ENCODE peak calls at places on chromosomes 1 and 21, in nine cellular contexts. R is neural progenitor cell; V is GM13976; S is mesenteric fat pad; K is left colon; P is T-helper 2 cell; N is naive thymus-derived CD8-positive, alpha-beta T cell; M is ACHN; H is type B pancreatic cell. E is an unnamed sample.

GRCh38 chr1:48099011-48099550 is 101.9 kb upstream of the TRABD2B start:
- DNase-seq in K (no peak), H (no peak), R (no peak), M (no peak), P (no peak), V (no peak), S (no peak), N (no peak), E (no peak)

GRCh38 chr21:43196789-43197188 is 28.0 kb downstream of the CRYAA start:
- DNase-seq in V (no peak), N (no peak), R (peak; percentile 26), P (no peak), S (peak; percentile 35), K (peak; percentile 86), H (peak; percentile 51), M (no peak), E (no peak)

GRCh38 chr21:38057626-38058025 is 141.4 kb upstream of the KCNJ6 start:
- DNase-seq in R (no peak), N (no peak), H (no peak), P (no peak), S (no peak), V (no peak), K (no peak), M (no peak), E (no peak)

GRCh38 chr1:161086457-161086856 is 2.9 kb downstream of the NECTIN4 start:
- DNase-seq in K (no peak), V (no peak), P (no peak), M (no peak), R (no peak), S (no peak), N (no peak), H (no peak), E (no peak)

GRCh38 chr1:97849350-97850339 is 71.2 kb downstream of the DPYD start:
- DNase-seq in R (no peak), N (no peak), P (no peak), H (no peak), M (peak; percentile 66), S (no peak), K (no peak), V (no peak), E (no peak)

GRCh38 chr21:44918581-44919033 is 2.1 kb downstream of the ITGB2 start:
- DNase-seq in R (peak; percentile 62), S (no peak), H (no peak), V (no peak), P (no peak), K (no peak), N (no peak), M (no peak), E (no peak)

GRCh38 chr1:38029725-38030511 is 16.7 kb downstream of the POU3F1 start:
- DNase-seq in R (no peak), V (peak; percentile 80), H (no peak), N (no peak), K (no peak), M (peak; percentile 69), P (no peak), S (no peak), E (no peak)

GRCh38 chr1:220785166-220786056 is 1.3 kb upstream of the MTARC1 start:
- DNase-seq in V (no peak), K (no peak), N (no peak), H (no peak), P (no peak), R (no peak), M (no peak), S (no peak), E (no peak)

GRCh38 chr1:36159614-36160387 is 3.8 kb downstream of the MAP7D1 start:
- DNase-seq in H (no peak), K (no peak), N (no peak), R (no peak), V (no peak), P (no peak), M (no peak), S (no peak), E (no peak)

GRCh38 chr1:207848234-207848633 is 62.7 kb downstream of the CD34 start:
- DNase-seq in M (no peak), K (peak; percentile 91), S (no peak), V (no peak), N (no peak), P (no peak), R (no peak), H (no peak), E (peak; percentile 76)

GRCh38 chr1:19179597-19180271 is 30.3 kb downstream of the UBR4 start:
- DNase-seq in M (peak; percentile 12), H (no peak), S (no peak), R (peak; percentile 20), N (peak; percentile 38), P (no peak), K (no peak), V (no peak), E (no peak)

GRCh38 chr21:44598031-44598430 is 2.4 kb upstream of the KRTAP10-7 start:
- DNase-seq in H (no peak), P (no peak), V (no peak), S (no peak), K (no peak), N (no peak), M (no peak), R (peak; percentile 77), E (no peak)

GRCh38 chr1:205317311-205317917 is 4.1 kb downstream of the NUAK2 start:
- DNase-seq in R (no peak), M (peak; percentile 87), H (no peak), S (no peak), V (no peak), N (no peak), P (no peak), K (peak; percentile 95), E (peak; percentile 91)

GRCh38 chr1:231421616-231421970 is 494 bp downstream of the EGLN1 start:
- DNase-seq in H (peak; percentile 76), K (peak; percentile 28), V (peak; percentile 30), N (peak; percentile 32), P (peak; percentile 21), M (peak; percentile 60), S (no peak), R (no peak), E (peak; percentile 32)

GRCh38 chr1:208942394-208942793 is 641.1 kb upstream of the CAMK1G start:
- DNase-seq in N (no peak), V (no peak), K (no peak), M (no peak), R (no peak), H (no peak), S (no peak), P (no peak), E (no peak)

GRCh38 chr1:214558002-214558770 is 6.8 kb upstream of the PTPN14 start:
- DNase-seq in S (no peak), P (no peak), N (no peak), V (no peak), K (no peak), M (peak; percentile 84), H (no peak), R (no peak), E (no peak)

GRCh38 chr1:14113841-14114567 is 414.0 kb downstream of the PRDM2 start:
- DNase-seq in H (no peak), K (no peak), P (no peak), M (peak; percentile 67), N (peak; percentile 3), R (peak; percentile 87), S (no peak), V (peak; percentile 28), E (no peak)

GRCh38 chr1:38805036-38805435 is 54.5 kb downstream of the RRAGC start:
- DNase-seq in M (no peak), K (no peak), P (no peak), R (no peak), N (no peak), V (no peak), H (no peak), S (no peak), E (no peak)

GRCh38 chr1:230031131-230031530 is 35.9 kb upstream of the GALNT2 start:
- DNase-seq in R (no peak), N (no peak), S (no peak), H (no peak), M (no peak), K (no peak), P (no peak), V (no peak), E (no peak)

GRCh38 chr1:169122976-169123375 is 16.5 kb downstream of the ATP1B1 start:
- DNase-seq in K (no peak), H (no peak), V (peak; percentile 49), R (no peak), P (no peak), N (no peak), M (no peak), S (no peak), E (no peak)

GRCh38 chr1:160624464-160624863 is 22.4 kb downstream of the SLAMF1 start:
- DNase-seq in P (no peak), V (no peak), M (no peak), H (no peak), S (no peak), K (no peak), R (no peak), N (no peak), E (no peak)

GRCh38 chr1:229230893-229231753 is 39.8 kb upstream of the RAB4A start:
- DNase-seq in K (no peak), S (no peak), V (no peak), H (peak; percentile 57), R (peak; percentile 49), M (peak; percentile 48), N (no peak), P (no peak), E (peak; percentile 82)

GRCh38 chr1:74317663-74318062 is 82.5 kb downstream of the TNNI3K start:
- DNase-seq in V (no peak), P (no peak), N (no peak), H (no peak), M (no peak), R (no peak), S (no peak), K (no peak), E (no peak)

GRCh38 chr1:214569357-214570004 is 18.1 kb upstream of the PTPN14 start:
- DNase-seq in P (no peak), M (peak; percentile 57), H (no peak), S (no peak), R (no peak), K (no peak), V (no peak), N (no peak), E (no peak)

GRCh38 chr1:224880593-224881307 is 48.7 kb upstream of the DNAH14 start:
- DNase-seq in R (peak; percentile 80), K (peak; percentile 28), V (no peak), H (no peak), N (no peak), P (no peak), S (no peak), M (no peak), E (no peak)

GRCh38 chr1:48776400-48777218 is at the start of gene BEND5:
- DNase-seq in H (peak; percentile 71), N (peak; percentile 77), K (peak; percentile 38), P (no peak), M (peak; percentile 8), S (no peak), V (peak; percentile 55), R (peak; percentile 91), E (no peak)

GRCh38 chr1:54763814-54764131 is 550 bp downstream of the PARS2 start:
- DNase-seq in N (no peak), R (no peak), P (no peak), K (no peak), S (no peak), H (peak; percentile 36), V (no peak), M (no peak), E (no peak)

GRCh38 chr1:99146129-99146848 is 118.0 kb upstream of the PLPPR4 start:
- DNase-seq in V (no peak), M (no peak), K (no peak), S (no peak), N (no peak), R (no peak), H (no peak), P (no peak), E (no peak)

GRCh38 chr1:98975113-98975512 is 29.5 kb downstream of the PLPPR5 start:
- DNase-seq in P (no peak), S (no peak), H (no peak), R (no peak), V (no peak), K (no peak), M (no peak), N (no peak), E (no peak)

GRCh38 chr1:95041491-95042165 is 31.1 kb downstream of the ALG14 start:
- DNase-seq in R (peak; percentile 39), S (no peak), H (no peak), N (no peak), V (peak; percentile 36), P (no peak), K (peak; percentile 50), M (peak; percentile 72), E (peak; percentile 20)

GRCh38 chr1:62395291-62395690 is 41.6 kb upstream of the USP1 start:
- DNase-seq in R (no peak), V (no peak), S (no peak), M (no peak), H (no peak), P (no peak), N (no peak), K (no peak), E (no peak)